ENCODE peak calls at places on chromosome 12, in four cellular contexts. J is A549, K is GM12878, S is tibial nerve. C is an unnamed sample.

GRCh38 chr12:43742106-43742505 is 16.5 kb downstream of the PUS7L start:
- DNase-seq in J (no peak), K (no peak), S (no peak), C (no peak)

GRCh38 chr12:122350444-122350843 is 72.0 kb downstream of the CLIP1 start:
- DNase-seq in J (no peak), S (no peak), K (no peak), C (no peak)

GRCh38 chr12:130924946-130925345 is 28.8 kb upstream of the ADGRD1 start:
- DNase-seq in S (no peak), J (no peak), K (no peak), C (no peak)

GRCh38 chr12:52633383-52633782 is 15.0 kb upstream of the KRT73 start:
- DNase-seq in J (no peak), S (no peak), K (no peak), C (no peak)

GRCh38 chr12:79252358-79253075 is 387.9 kb downstream of the SYT1 start:
- DNase-seq in S (no peak), J (no peak), K (no peak), C (no peak)

GRCh38 chr12:106135075-106135474 is 3.7 kb downstream of the NUAK1 start:
- DNase-seq in K (no peak), S (no peak), J (no peak), C (no peak)

GRCh38 chr12:24200013-24200412 is 250.5 kb upstream of the SOX5 start:
- DNase-seq in K (peak), S (no peak), J (no peak), C (no peak)

GRCh38 chr12:96578526-96579125 is 89.2 kb downstream of the CFAP54 start:
- DNase-seq in J (peak), S (no peak), K (peak), C (no peak)

GRCh38 chr12:89932950-89933349 is 224.3 kb upstream of the ATP2B1 start:
- DNase-seq in K (no peak), J (no peak), S (no peak), C (no peak)

GRCh38 chr12:13957576-13957975 is 23.8 kb downstream of the GRIN2B start:
- DNase-seq in J (no peak), K (no peak), S (no peak), C (no peak)

GRCh38 chr12:123761841-123762714 is at the start of gene DNAH10:
- DNase-seq in K (peak), S (no peak), J (no peak), C (no peak)

GRCh38 chr12:54958048-54958658 is 26.4 kb downstream of the TESPA1 start:
- DNase-seq in K (peak), S (no peak), J (peak), C (peak)

GRCh38 chr12:14664434-14665023 is 31.9 kb downstream of the GUCY2C start:
- DNase-seq in K (no peak), S (no peak), J (peak), C (peak)

GRCh38 chr12:47021298-47021697 is 58.1 kb upstream of the PCED1B start:
- DNase-seq in J (peak), S (no peak), K (peak), C (no peak)

GRCh38 chr12:130138478-130138877 is 23.8 kb upstream of the FZD10 start:
- DNase-seq in J (no peak), K (no peak), S (no peak), C (no peak)

GRCh38 chr12:131222271-131223139 is 268.8 kb downstream of the ADGRD1 start:
- DNase-seq in S (no peak), J (no peak), K (peak), C (no peak)

GRCh38 chr12:104969328-104969727 is 11.2 kb upstream of the SLC41A2 start:
- DNase-seq in J (no peak), S (no peak), K (no peak), C (no peak)

GRCh38 chr12:15205341-15206010 is 15.7 kb downstream of the RERG start:
- DNase-seq in S (no peak), K (no peak), J (no peak), C (no peak)

GRCh38 chr12:50772877-50773276 is 9.0 kb downstream of the ATF1 start:
- DNase-seq in J (no peak), S (no peak), K (no peak), C (no peak)

GRCh38 chr12:53048033-53048779 is 1.7 kb upstream of the TNS2 start:
- DNase-seq in S (no peak), J (peak), K (no peak), C (peak)

GRCh38 chr12:24197517-24197916 is 248.0 kb upstream of the SOX5 start:
- DNase-seq in J (no peak), K (no peak), S (no peak), C (no peak)

GRCh38 chr12:123024819-123025391 is 44.4 kb downstream of the ARL6IP4 start:
- DNase-seq in J (no peak), K (no peak), S (no peak), C (no peak)

GRCh38 chr12:122963928-122964240 is 2.4 kb downstream of the ABCB9 start:
- DNase-seq in S (no peak), J (no peak), K (no peak), C (peak)

GRCh38 chr12:88243886-88244491 is 101.9 kb downstream of the TMTC3 start:
- DNase-seq in K (no peak), S (no peak), J (no peak), C (no peak)

GRCh38 chr12:126538888-126539287 is 1473.7 kb downstream of the AACS start:
- DNase-seq in K (no peak), S (no peak), J (no peak), C (no peak)

GRCh38 chr12:123261196-123261595 is 10.5 kb downstream of the CDK2AP1 start:
- DNase-seq in K (no peak), J (no peak), S (no peak), C (no peak)

GRCh38 chr12:106865685-106866084 is 90.0 kb upstream of the TMEM263 start:
- DNase-seq in J (no peak), S (no peak), K (no peak), C (no peak)

GRCh38 chr12:112162261-112162790 is 37.0 kb downstream of the TRAFD1 start:
- DNase-seq in S (no peak), K (no peak), J (no peak), C (no peak)

GRCh38 chr12:127149226-127149964 is 1117.6 kb upstream of the TMEM132C start:
- DNase-seq in S (no peak), J (no peak), K (no peak), C (no peak)

GRCh38 chr12:132151766-132152410 is 7.6 kb downstream of the NOC4L start:
- DNase-seq in J (no peak), S (no peak), K (no peak), C (no peak)

GRCh38 chr12:8687846-8688601 is 9.8 kb upstream of the RIMKLB start:
- DNase-seq in J (peak), K (no peak), S (no peak), C (no peak)

GRCh38 chr12:8636581-8636980 is 23.9 kb upstream of the AICDA start:
- DNase-seq in S (no peak), J (no peak), K (no peak), C (no peak)

GRCh38 chr12:94481734-94482133 is 22.1 kb upstream of the CEP83 start:
- DNase-seq in S (no peak), K (no peak), J (no peak), C (no peak)
- TF ChIP-seq EP300 in S (no peak), K (no peak), J (no peak), C (no peak)

GRCh38 chr12:110957652-110958051 is 37.3 kb upstream of the MYL2 start:
- DNase-seq in S (no peak), J (no peak), K (no peak), C (no peak)

GRCh38 chr12:110965574-110965973 is 45.2 kb upstream of the MYL2 start:
- DNase-seq in S (no peak), K (no peak), J (no peak), C (no peak)

GRCh38 chr12:110966081-110966760 is 45.8 kb upstream of the MYL2 start:
- DNase-seq in S (no peak), J (no peak), K (no peak), C (no peak)

GRCh38 chr12:110957159-110957558 is 36.8 kb upstream of the MYL2 start:
- DNase-seq in K (no peak), S (no peak), J (no peak), C (no peak)

DNA sequence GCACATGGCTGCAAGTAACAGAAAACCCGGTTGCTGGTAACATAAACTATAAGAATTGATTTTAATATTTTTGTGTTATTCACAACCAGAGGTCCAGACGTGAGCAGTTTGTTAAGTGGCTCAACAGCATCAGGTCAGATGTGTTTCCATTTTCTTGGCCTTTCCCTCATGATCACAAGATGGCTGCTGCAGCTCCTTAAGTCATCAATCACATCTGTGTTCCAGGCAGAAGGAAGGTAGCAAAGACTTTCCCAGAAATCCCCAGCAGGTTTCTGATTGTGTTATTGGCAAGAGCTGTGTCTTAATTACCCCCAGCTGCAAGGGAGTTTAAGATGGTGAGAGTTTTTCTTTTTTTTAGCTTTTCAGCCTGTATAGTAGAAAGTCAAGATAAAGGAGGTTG is 40.4 kb upstream of the MYL2 start:
- DNase-seq in S (no peak), K (no peak), J (no peak), C (no peak)
- TF ChIP-seq EP300 in S (no peak), K (no peak), J (no peak), C (no peak)

GRCh38 chr12:10753066-10753465 is 29.9 kb upstream of the YBX3 start:
- DNase-seq in S (no peak), J (no peak), K (no peak), C (no peak)

GRCh38 chr12:10747730-10748129 is 24.6 kb upstream of the YBX3 start:
- DNase-seq in J (no peak), S (no peak), K (no peak), C (no peak)

GRCh38 chr12:10750385-10750727 is 27.2 kb upstream of the YBX3 start:
- DNase-seq in J (no peak), S (no peak), K (no peak), C (no peak)

GRCh38 chr12:10749700-10750384 is 26.7 kb upstream of the YBX3 start:
- DNase-seq in S (peak), J (peak), K (peak), C (peak)
- TF ChIP-seq EP300 in S (peak), J (no peak), K (no peak), C (peak)

DNA sequence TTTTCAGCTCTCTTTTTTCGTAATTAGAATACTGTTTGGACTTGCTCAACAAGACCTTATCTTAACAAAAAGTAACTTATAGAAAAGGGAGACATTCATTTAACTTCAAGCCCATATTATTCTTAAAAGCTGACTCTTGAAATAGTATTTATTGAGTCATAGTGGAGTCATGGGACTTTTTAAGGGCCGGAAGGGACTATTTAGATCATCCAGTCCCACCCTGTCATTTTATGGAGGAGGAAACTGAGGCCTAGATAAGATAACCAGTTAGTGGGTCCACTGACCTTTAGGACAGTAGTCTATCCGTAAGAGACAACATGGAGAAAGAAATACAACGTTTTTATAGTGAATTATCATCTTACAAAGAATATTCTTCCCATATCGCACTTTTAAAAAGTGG is 1.5 kb downstream of the RAP1B start:
- DNase-seq in K (no peak), J (no peak), S (no peak), C (no peak)
- TF ChIP-seq EP300 in K (no peak), J (no peak), S (no peak), C (no peak)

GRCh38 chr12:84858796-84859195 is 53.8 kb downstream of the SLC6A15 start:
- DNase-seq in S (no peak), J (no peak), K (no peak), C (no peak)
- TF ChIP-seq EP300 in S (no peak), J (no peak), K (no peak), C (no peak)

GRCh38 chr12:76266797-76267196 is 81.4 kb downstream of the BBS10 start:
- DNase-seq in S (peak), J (no peak), K (no peak), C (no peak)

GRCh38 chr12:76260390-76260748 is 87.8 kb downstream of the BBS10 start:
- DNase-seq in J (no peak), S (no peak), K (no peak), C (no peak)

GRCh38 chr12:76265424-76266180 is 82.6 kb downstream of the BBS10 start:
- DNase-seq in S (no peak), J (no peak), K (no peak), C (no peak)

GRCh38 chr12:76268267-76268666 is 79.9 kb downstream of the BBS10 start:
- DNase-seq in J (no peak), K (no peak), S (no peak), C (no peak)

GRCh38 chr12:76264617-76265016 is 83.6 kb downstream of the BBS10 start:
- DNase-seq in S (no peak), K (no peak), J (no peak), C (no peak)
- TF ChIP-seq EP300 in S (no peak), K (no peak), J (no peak), C (no peak)

DNA sequence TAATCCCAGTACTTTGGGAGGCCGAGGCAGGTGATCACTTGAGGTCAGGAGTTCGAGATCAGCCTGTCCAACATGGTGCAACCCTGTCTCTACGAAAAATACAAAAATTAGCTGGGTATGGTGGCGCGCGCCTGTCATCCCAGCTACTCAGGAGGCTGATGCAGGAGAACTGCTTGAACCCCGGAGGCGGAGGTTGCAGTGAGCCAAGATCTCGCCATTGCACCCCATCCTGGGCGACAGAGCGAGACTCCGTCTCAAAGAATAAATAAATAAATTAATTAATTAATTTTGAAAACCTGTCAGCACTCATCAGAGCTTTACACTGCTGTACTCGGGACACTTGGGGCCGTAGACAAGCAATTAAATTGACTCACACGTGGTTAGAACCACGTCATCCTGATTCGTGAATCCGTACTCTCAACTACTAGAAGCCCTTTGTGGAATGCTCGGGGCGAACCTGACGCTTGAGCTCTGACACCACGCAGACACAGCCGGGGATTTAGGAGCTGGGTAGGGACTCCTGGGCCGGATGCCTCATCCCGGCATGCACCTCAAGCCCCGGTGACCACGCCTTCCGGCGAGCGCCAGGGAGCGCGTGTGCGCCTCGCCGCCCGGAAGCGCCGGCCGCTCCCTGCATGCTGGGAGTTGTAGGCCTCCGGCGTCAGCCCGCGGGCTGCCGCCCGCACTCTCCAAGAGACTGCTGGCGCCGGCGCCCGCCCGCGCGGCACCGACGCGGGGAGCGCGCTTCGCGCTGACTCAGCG is at the start of gene XPOT:
- DNase-seq in S (peak), K (peak), J (peak), C (peak)
- TF ChIP-seq EP300 in S (peak), K (no peak), J (no peak), C (no peak)

DNA sequence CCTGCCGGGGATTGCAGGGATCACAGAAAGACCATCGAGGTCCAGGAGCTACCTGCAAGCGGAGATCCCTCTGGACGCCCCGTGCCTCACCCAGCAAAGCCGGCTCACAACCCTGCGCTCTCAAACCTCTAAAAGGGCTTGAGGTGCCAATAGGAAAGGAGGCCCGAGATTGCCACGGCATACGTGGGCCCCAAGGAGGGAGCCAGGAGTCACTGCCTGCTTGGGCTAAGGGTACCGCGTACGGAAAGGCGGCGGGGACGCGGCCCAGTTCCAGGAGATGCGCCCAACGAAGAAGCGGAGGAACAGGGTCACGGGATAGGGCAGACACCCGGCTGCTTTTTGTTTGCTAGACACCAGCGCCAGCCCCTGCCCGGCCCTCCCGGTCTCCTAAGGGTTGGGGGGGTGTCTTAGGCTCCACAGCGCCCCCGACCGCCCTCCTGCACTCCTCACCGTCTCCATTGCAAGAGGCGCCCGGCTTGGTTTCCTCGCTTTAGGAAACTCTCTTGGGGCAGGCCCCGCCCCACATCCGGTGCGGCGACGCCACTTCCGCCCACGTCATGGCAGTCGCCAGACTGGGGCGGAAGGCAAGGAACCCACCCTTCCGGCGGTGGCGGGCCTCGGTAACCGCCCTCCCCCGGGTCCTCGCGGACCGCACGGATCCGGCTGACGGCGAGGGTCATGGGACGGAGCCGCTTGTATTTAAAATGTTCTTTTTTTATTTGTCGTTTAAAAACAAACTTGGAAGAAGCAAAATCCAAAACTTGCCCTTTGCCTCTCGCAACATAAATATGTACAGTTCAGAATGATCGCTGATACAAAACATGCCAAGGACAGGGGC is at the start of gene PRKAG1:
- DNase-seq in K (peak), J (peak), S (peak), C (peak)
- TF ChIP-seq EP300 in K (no peak), J (no peak), S (peak), C (peak)

GRCh38 chr12:39294712-39295111 is 148.2 kb downstream of the KIF21A start:
- DNase-seq in S (no peak), J (no peak), K (no peak), C (no peak)
- TF ChIP-seq EP300 in S (no peak), J (no peak), K (no peak), C (no peak)

DNA sequence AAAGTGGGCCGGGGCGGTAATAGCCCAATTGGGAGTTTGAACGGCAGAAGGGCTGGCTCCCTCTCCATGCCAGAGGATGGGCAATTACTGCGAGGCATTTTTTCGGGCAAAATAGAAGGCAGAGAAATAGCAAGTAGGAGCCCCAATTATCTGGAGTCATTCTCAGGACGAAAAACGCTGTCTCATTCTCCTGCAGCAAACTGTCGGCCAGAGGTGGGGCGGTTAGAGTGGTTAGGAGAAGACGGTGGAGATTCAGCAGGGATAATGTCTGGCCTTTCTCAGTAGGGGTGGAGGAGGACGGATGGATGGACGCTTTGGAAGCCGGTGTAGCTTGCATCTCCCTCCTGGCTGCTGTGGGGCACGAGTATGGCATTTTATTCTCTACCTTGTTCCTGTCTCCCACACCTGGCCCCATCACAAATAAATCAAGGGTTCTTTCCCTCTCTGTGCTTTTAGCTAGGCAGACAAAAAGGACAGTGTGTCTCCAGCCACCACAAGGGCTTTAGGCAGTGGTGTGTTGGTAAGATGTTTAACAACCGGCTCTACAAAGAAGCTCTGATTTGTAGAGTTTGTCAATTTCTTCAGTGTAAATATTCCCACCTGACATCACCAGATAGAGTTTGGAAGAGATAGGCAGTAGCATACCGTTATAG is 140.5 kb upstream of the LHX5 start:
- DNase-seq in S (no peak), J (no peak), K (no peak), C (no peak)
- TF ChIP-seq EP300 in S (no peak), J (no peak), K (no peak), C (no peak)